ENCODE peak calls at places on chromosomes 1 and 21, in nine cellular contexts. W, L, Q, T, S, X, U, D and O are unnamed samples.
A peak's percentile ranks its signal among the peaks of the same experiment; 100 is the strongest.

GRCh38 chr1:158716335-158716734 is 4.2 kb downstream of the OR6K3 start:
- DNase-seq in W (no peak), L (peak; percentile 23), Q (no peak), T (no peak), S (no peak), X (no peak), U (no peak), D (no peak), O (no peak)

GRCh38 chr1:68046423-68046822 is 4.0 kb downstream of the DIRAS3 start:
- DNase-seq in W (no peak), L (no peak), Q (no peak), T (no peak), S (no peak), X (no peak), U (no peak), D (no peak), O (no peak)

GRCh38 chr1:151716771-151717631 is at the start of gene CELF3:
- DNase-seq in W (peak; percentile 47), L (no peak), Q (no peak), T (peak; percentile 56), S (no peak), X (no peak), U (peak; percentile 17), D (no peak), O (no peak)

GRCh38 chr1:244861683-244862082 is 2.7 kb downstream of the HNRNPU start:
- DNase-seq in W (no peak), L (no peak), Q (no peak), T (no peak), S (no peak), X (no peak), U (peak; percentile 23), D (no peak), O (no peak)

GRCh38 chr21:37866027-37866426 is 50.2 kb downstream of the KCNJ6 start:
- DNase-seq in W (no peak), L (peak; percentile 33), Q (no peak), T (no peak), S (no peak), X (no peak), U (no peak), D (no peak), O (no peak)

GRCh38 chr1:89841507-89841906 is 20.7 kb downstream of the LRRC8D start:
- DNase-seq in W (no peak), L (no peak), Q (no peak), T (no peak), S (no peak), X (no peak), U (no peak), D (no peak), O (no peak)

GRCh38 chr1:98870959-98871903 is 133.4 kb downstream of the PLPPR5 start:
- DNase-seq in W (peak; percentile 70), L (peak; percentile 7), Q (no peak), T (peak; percentile 72), S (peak; percentile 47), X (no peak), U (no peak), D (no peak), O (peak; percentile 56)

GRCh38 chr1:7418442-7419080 is 352.5 kb upstream of the VAMP3 start:
- DNase-seq in W (no peak), L (no peak), Q (no peak), T (no peak), S (no peak), X (no peak), U (no peak), D (peak; percentile 28), O (no peak)

GRCh38 chr1:41023279-41023990 is 1.9 kb upstream of the SLFNL1 start:
- DNase-seq in W (no peak), L (no peak), Q (no peak), T (no peak), S (no peak), X (no peak), U (no peak), D (no peak), O (no peak)

GRCh38 chr1:99503276-99503747 is 142.6 kb upstream of the PALMD start:
- DNase-seq in W (no peak), L (peak; percentile 77), Q (no peak), T (no peak), S (no peak), X (no peak), U (peak; percentile 73), D (no peak), O (no peak)

GRCh38 chr1:146019225-146020057 is 2.1 kb downstream of the HJV start:
- DNase-seq in W (no peak), L (no peak), Q (no peak), T (no peak), S (no peak), X (no peak), U (no peak), D (no peak), O (peak; percentile 34)

DNA sequence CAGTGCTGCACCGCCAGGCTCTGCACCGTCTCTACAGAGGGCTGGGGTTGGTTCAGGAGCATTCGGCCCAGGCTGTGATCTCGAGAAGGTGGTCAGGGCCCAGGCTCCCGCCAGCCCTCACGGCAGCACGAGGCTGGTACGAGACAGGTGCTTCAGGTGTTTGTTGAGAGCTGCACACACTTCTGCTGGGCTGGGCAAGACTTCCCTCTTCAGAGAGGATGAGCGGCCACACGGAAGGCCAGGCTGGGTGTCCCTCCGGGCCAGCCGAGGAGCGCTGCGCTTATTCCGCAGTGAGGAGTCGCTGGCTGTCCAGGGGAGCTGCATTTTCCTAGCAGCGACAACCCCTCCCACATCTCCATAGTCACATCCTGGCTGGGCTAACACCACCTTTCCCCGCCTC is 50.5 kb downstream of the PDE9A start:
- DNase-seq in W (no peak), L (no peak), Q (no peak), T (no peak), S (no peak), X (no peak), U (no peak), D (no peak), O (no peak)
- H3K4me1 ChIP-seq in W (no peaks in the 10 kb centered on the region), L (no peaks in the 10 kb centered on the region), Q (no peaks in the 10 kb centered on the region), T (no peaks in the 10 kb centered on the region), S (no peaks in the 10 kb centered on the region), X (no peaks in the 10 kb centered on the region), U (no peaks in the 10 kb centered on the region), D (no peaks in the 10 kb centered on the region), O (no peaks in the 10 kb centered on the region)

GRCh38 chr1:25096307-25097150 is 135.8 kb downstream of the SYF2 start:
- DNase-seq in W (no peak), L (no peak), Q (no peak), T (no peak), S (no peak), X (no peak), U (no peak), D (no peak), O (no peak)

GRCh38 chr1:25094995-25095394 is 137.3 kb downstream of the SYF2 start:
- DNase-seq in W (no peak), L (no peak), Q (no peak), T (no peak), S (no peak), X (no peak), U (no peak), D (no peak), O (no peak)

GRCh38 chr1:25098717-25099116 is 133.6 kb downstream of the SYF2 start:
- DNase-seq in W (no peak), L (no peak), Q (no peak), T (no peak), S (no peak), X (no peak), U (no peak), D (no peak), O (no peak)

GRCh38 chr1:25094229-25094628 is 138.1 kb downstream of the SYF2 start:
- DNase-seq in W (no peak), L (no peak), Q (no peak), T (no peak), S (no peak), X (no peak), U (no peak), D (no peak), O (no peak)

DNA sequence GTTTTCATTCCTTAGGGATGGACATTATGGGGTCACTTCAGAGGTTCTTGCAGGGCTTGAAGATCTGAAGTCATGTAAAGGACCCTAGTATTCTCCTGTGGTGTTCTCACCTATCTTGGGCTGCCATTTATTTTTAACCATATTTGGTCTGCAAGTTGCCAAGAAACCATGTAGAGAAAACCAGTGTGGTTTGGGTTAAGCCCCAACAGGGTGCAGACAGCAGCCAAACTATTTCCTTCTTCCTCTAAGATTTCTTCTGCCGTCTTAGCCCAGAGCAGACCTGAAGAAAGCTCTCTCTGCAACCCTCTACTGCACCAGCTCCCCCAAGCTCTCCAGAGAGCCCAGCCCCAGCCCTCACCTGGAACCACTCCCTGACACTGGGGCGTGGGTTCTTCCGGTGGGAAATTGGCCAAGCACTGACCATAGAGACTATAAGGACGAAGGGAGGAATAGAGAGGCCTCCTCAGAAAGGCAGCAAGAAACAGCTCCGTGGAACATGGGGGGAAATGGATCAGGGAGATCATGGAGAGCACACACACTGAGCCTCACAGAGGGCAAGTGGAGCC is 136.6 kb downstream of the SYF2 start:
- DNase-seq in W (no peak), L (no peak), Q (no peak), T (peak; percentile 57), S (no peak), X (no peak), U (no peak), D (no peak), O (no peak)
- H3K4me1 ChIP-seq in W (peaks cover 66% of the 10 kb centered on the region), L (peaks cover 3% of the 10 kb centered on the region), Q (peaks cover 5% of the 10 kb centered on the region), T (peaks cover 69% of the 10 kb centered on the region), S (peaks cover 28% of the 10 kb centered on the region), X (no peaks in the 10 kb centered on the region), U (no peaks in the 10 kb centered on the region), D (peaks cover 8% of the 10 kb centered on the region), O (no peaks in the 10 kb centered on the region)

DNA sequence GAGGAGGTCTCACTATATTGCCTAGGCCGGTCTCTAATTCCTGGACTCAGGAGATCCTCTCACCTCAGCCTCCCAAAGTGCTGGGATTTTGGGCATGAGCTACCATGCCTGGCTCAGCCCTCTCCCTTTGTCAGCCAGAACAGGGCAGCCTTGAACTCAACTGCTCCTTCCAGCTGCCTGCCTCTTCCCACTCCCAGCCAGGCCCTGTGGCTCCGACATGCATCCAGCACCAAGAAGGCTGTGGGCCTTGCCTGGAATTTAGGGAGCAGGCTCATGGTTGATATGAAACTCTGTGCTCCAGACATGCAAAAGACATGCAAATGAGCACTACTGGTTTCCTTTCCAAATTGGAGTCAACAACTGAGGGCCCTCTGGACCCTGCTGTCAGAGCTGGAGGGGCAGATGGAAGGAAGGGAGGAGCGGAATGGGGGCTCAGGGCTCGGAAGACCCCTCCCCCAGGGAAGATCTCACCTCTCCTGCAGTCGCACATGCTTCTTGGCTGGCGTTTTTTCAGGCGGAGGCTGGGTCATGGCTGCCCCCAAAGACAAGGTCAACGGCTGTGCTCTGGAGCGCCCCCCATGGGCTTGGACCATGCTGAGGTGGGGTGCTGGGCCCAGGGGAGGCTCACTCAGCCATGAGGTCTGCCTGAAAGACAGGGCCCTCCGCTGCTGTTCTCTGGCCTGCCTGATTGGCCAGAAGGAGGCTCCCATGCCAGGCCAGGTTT is 1.4 kb downstream of the PTPN7 start:
- DNase-seq in W (no peak), L (no peak), Q (no peak), T (no peak), S (no peak), X (no peak), U (no peak), D (no peak), O (no peak)
- H3K4me1 ChIP-seq in W (peaks cover 78% of the 10 kb centered on the region), L (peaks cover 2% of the 10 kb centered on the region), Q (peaks cover 29% of the 10 kb centered on the region), T (peaks cover 76% of the 10 kb centered on the region), S (peaks cover 74% of the 10 kb centered on the region), X (no peaks in the 10 kb centered on the region), U (no peaks in the 10 kb centered on the region), D (peaks cover 9% of the 10 kb centered on the region), O (peaks cover 14% of the 10 kb centered on the region)

DNA sequence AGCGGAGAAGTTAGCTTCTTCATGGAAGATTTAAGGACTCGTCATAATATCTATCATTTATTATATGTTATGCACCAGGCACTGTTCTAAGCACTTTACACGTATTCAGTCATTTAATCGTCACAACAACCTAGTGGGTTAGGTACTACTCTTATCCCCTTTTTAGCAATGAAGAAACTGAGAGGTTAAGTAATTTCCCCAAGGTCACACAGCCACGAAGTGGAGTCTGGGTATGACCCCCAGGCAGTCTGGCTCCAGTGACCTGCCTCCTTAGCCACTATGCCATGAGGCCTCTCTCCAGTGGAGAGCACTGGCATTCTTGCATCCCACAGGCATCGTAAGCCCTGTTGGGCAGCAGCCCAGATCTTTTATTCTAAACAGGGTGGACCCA is 122.9 kb downstream of the NAV1 start:
- DNase-seq in W (no peak), L (no peak), Q (no peak), T (no peak), S (no peak), X (no peak), U (no peak), D (no peak), O (no peak)
- H3K4me1 ChIP-seq in W (no peaks in the 10 kb centered on the region), L (no peaks in the 10 kb centered on the region), Q (peaks cover under 1% of the 10 kb centered on the region), T (no peaks in the 10 kb centered on the region), S (no peaks in the 10 kb centered on the region), X (no peaks in the 10 kb centered on the region), U (peaks cover 3% of the 10 kb centered on the region), D (no peaks in the 10 kb centered on the region), O (peaks cover 3% of the 10 kb centered on the region)